ENCODE peak calls at places on chromosomes 13 and 19, in eight cellular contexts. One of them, this sample, is unnamed.

GRCh38 chr13:19959141-19959830 is 759 bp downstream of the ZMYM2 start:
- DNase-seq in upper lobe of right lung: peak
- DNase-seq in right lobe of liver: peak
- DNase-seq in transverse colon: peak
- DNase-seq in cardiac muscle cell: peak
- DNase-seq in neural progenitor cell: peak
- DNase-seq in IMR-90: peak
- DNase-seq in tibial artery: peak
- DNase-seq in this sample: peak

GRCh38 chr13:27956576-27957300 is 12.4 kb downstream of the CDX2 start:
- DNase-seq in upper lobe of right lung: no peak
- DNase-seq in right lobe of liver: no peak
- DNase-seq in transverse colon: no peak
- DNase-seq in cardiac muscle cell: no peak
- DNase-seq in neural progenitor cell: no peak
- DNase-seq in IMR-90: no peak
- DNase-seq in tibial artery: no peak
- DNase-seq in this sample: no peak

GRCh38 chr13:106143930-106144709 is 391.3 kb downstream of the EFNB2 start:
- DNase-seq in upper lobe of right lung: no peak
- DNase-seq in right lobe of liver: no peak
- DNase-seq in transverse colon: no peak
- DNase-seq in cardiac muscle cell: no peak
- DNase-seq in neural progenitor cell: no peak
- DNase-seq in IMR-90: no peak
- DNase-seq in tibial artery: no peak
- DNase-seq in this sample: no peak

GRCh38 chr19:35783469-35784400 is 8.4 kb downstream of the ARHGAP33 start:
- DNase-seq in upper lobe of right lung: no peak
- DNase-seq in right lobe of liver: no peak
- DNase-seq in transverse colon: no peak
- DNase-seq in cardiac muscle cell: no peak
- DNase-seq in neural progenitor cell: no peak
- DNase-seq in IMR-90: no peak
- DNase-seq in tibial artery: no peak
- DNase-seq in this sample: no peak

GRCh38 chr13:42883771-42884170 is 102.4 kb downstream of the FAM216B start:
- DNase-seq in upper lobe of right lung: no peak
- DNase-seq in right lobe of liver: no peak
- DNase-seq in transverse colon: peak
- DNase-seq in cardiac muscle cell: peak
- DNase-seq in neural progenitor cell: peak
- DNase-seq in IMR-90: peak
- DNase-seq in tibial artery: no peak
- DNase-seq in this sample: no peak

GRCh38 chr13:43014162-43014561 is 9.2 kb upstream of the DNAJC15 start:
- DNase-seq in upper lobe of right lung: no peak
- DNase-seq in right lobe of liver: no peak
- DNase-seq in transverse colon: no peak
- DNase-seq in cardiac muscle cell: no peak
- DNase-seq in neural progenitor cell: no peak
- DNase-seq in IMR-90: no peak
- DNase-seq in tibial artery: no peak
- DNase-seq in this sample: no peak

GRCh38 chr13:50893211-50893852 is 16.3 kb upstream of the RNASEH2B start:
- DNase-seq in upper lobe of right lung: no peak
- DNase-seq in right lobe of liver: no peak
- DNase-seq in transverse colon: no peak
- DNase-seq in cardiac muscle cell: peak
- DNase-seq in neural progenitor cell: no peak
- DNase-seq in IMR-90: peak
- DNase-seq in tibial artery: no peak
- DNase-seq in this sample: no peak

GRCh38 chr13:99282264-99283231 is 24.4 kb upstream of the GPR18 start:
- DNase-seq in upper lobe of right lung: no peak
- DNase-seq in right lobe of liver: no peak
- DNase-seq in transverse colon: no peak
- DNase-seq in cardiac muscle cell: no peak
- DNase-seq in neural progenitor cell: no peak
- DNase-seq in IMR-90: no peak
- DNase-seq in tibial artery: no peak
- DNase-seq in this sample: no peak

GRCh38 chr13:32594339-32594738 is 8.1 kb downstream of the PDS5B start:
- DNase-seq in upper lobe of right lung: no peak
- DNase-seq in right lobe of liver: no peak
- DNase-seq in transverse colon: no peak
- DNase-seq in cardiac muscle cell: peak
- DNase-seq in neural progenitor cell: no peak
- DNase-seq in IMR-90: peak
- DNase-seq in tibial artery: no peak
- DNase-seq in this sample: no peak

GRCh38 chr13:42967660-42968059 is 24.4 kb downstream of the EPSTI1 start:
- DNase-seq in upper lobe of right lung: no peak
- DNase-seq in right lobe of liver: no peak
- DNase-seq in transverse colon: peak
- DNase-seq in cardiac muscle cell: no peak
- DNase-seq in neural progenitor cell: no peak
- DNase-seq in IMR-90: no peak
- DNase-seq in tibial artery: no peak
- DNase-seq in this sample: no peak

GRCh38 chr13:49858183-49858856 is 65.8 kb upstream of the KPNA3 start:
- DNase-seq in upper lobe of right lung: no peak
- DNase-seq in right lobe of liver: no peak
- DNase-seq in transverse colon: peak
- DNase-seq in cardiac muscle cell: peak
- DNase-seq in neural progenitor cell: no peak
- DNase-seq in IMR-90: peak
- DNase-seq in tibial artery: no peak
- DNase-seq in this sample: no peak

GRCh38 chr13:66264976-66265375 is 965.2 kb downstream of the PCDH9 start:
- DNase-seq in upper lobe of right lung: no peak
- DNase-seq in right lobe of liver: no peak
- DNase-seq in transverse colon: no peak
- DNase-seq in cardiac muscle cell: no peak
- DNase-seq in neural progenitor cell: peak
- DNase-seq in IMR-90: peak
- DNase-seq in tibial artery: no peak
- DNase-seq in this sample: no peak

GRCh38 chr13:42114912-42115311 is 66.5 kb downstream of the DGKH start:
- DNase-seq in upper lobe of right lung: no peak
- DNase-seq in right lobe of liver: no peak
- DNase-seq in transverse colon: no peak
- DNase-seq in cardiac muscle cell: no peak
- DNase-seq in neural progenitor cell: no peak
- DNase-seq in IMR-90: no peak
- DNase-seq in tibial artery: no peak
- DNase-seq in this sample: no peak

GRCh38 chr13:49995535-49996165 is 1.2 kb upstream of the TRIM13 start:
- DNase-seq in upper lobe of right lung: no peak
- DNase-seq in right lobe of liver: no peak
- DNase-seq in transverse colon: no peak
- DNase-seq in cardiac muscle cell: peak
- DNase-seq in neural progenitor cell: no peak
- DNase-seq in IMR-90: no peak
- DNase-seq in tibial artery: no peak
- DNase-seq in this sample: no peak

DNA sequence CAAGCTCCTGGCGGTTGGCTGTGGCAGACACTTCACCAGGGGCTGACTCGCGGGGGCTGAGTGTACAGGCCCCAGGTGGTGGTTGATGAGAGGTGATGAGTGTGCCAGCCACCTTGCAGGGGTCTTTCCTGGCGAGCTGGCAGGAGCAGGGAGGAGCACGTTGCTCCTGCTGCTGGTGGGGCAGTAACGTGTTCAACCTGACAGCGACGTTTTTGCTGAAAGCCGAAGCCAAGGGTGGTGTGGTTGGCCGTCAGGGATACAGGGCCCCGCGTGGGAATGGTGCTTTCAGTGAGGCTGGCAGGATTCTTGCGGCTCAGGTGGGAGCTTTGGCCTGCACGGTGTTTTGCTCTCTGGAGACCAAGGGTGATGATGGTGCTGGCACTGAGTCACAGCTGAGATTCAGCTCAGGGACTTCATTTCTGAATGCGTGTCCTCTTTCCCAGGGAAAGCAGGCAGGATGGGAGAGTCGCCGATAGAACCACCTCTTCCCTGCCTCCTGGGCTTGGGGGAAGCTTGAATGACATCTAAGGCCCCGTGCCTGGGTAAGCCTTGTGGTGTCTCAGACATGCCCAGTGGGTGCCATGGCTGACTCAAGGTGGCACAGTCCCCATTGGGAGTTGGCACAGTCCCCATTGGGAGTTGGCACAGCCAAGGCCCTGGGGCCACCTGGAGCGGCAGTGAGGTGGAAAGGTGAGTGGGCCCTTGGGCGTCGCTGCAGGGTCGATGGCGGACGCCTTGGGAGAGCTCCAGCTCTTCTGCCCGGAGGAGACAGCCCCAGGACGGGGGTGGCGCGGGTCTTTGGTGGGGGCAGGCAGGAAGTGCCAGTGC is 8.8 kb downstream of the DAZAP1 start:
- DNase-seq in upper lobe of right lung: no peak
- DNase-seq in right lobe of liver: peak
- DNase-seq in transverse colon: no peak
- DNase-seq in cardiac muscle cell: no peak
- DNase-seq in neural progenitor cell: no peak
- DNase-seq in IMR-90: peak
- DNase-seq in tibial artery: no peak
- DNase-seq in this sample: no peak
- H3K27ac ChIP-seq in upper lobe of right lung: peak
- H3K27ac ChIP-seq in right lobe of liver: peak
- H3K27ac ChIP-seq in transverse colon: peak
- H3K27ac ChIP-seq in cardiac muscle cell: peak
- H3K27ac ChIP-seq in neural progenitor cell: no peak
- H3K27ac ChIP-seq in IMR-90: peak
- H3K27ac ChIP-seq in tibial artery: peak
- H3K27ac ChIP-seq in this sample: peak

DNA sequence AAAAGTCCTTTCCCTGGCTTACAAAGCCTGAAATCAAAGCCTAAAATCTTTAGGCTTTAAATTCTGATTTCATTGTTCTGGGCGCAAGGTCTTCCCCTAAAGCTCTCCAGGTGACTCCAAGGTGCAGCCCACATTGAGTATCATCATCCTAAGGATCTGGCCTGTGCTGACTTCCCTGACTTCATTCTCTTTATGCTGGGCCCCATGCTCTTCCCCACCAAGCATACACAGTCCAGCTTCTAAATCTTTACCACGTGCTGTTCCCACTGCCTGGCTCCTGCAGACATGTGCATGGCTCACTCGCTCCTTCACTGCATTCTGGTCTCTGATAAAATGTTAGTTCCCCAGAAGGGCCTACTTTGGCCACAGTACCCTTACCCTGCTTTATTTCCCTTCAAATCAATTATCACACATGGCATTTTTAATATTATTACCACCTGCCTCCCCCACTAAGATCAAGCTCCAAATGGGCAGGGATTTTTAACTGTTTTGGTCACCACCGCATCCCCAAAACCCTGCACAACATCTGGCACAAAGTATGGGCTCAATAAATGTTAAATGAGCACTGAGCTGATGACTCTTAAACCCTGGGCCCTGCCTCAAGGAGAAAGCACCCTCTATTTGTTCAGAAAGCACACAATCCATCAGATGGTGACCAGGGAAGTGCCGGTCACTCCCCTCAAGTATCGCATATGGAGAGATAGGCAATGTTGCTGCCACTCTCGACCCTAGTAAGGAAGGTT is 3.3 kb downstream of the FBL start:
- DNase-seq in upper lobe of right lung: no peak
- DNase-seq in right lobe of liver: no peak
- DNase-seq in transverse colon: no peak
- DNase-seq in cardiac muscle cell: no peak
- DNase-seq in neural progenitor cell: no peak
- DNase-seq in IMR-90: no peak
- DNase-seq in tibial artery: no peak
- DNase-seq in this sample: no peak
- TF ChIP-seq CTCF in upper lobe of right lung: no peak
- TF ChIP-seq CTCF in right lobe of liver: no peak
- TF ChIP-seq CTCF in transverse colon: no peak
- TF ChIP-seq CTCF in cardiac muscle cell: no peak
- TF ChIP-seq CTCF in neural progenitor cell: no peak
- TF ChIP-seq CTCF in IMR-90: no peak
- TF ChIP-seq CTCF in tibial artery: no peak
- TF ChIP-seq CTCF in this sample: no peak

DNA sequence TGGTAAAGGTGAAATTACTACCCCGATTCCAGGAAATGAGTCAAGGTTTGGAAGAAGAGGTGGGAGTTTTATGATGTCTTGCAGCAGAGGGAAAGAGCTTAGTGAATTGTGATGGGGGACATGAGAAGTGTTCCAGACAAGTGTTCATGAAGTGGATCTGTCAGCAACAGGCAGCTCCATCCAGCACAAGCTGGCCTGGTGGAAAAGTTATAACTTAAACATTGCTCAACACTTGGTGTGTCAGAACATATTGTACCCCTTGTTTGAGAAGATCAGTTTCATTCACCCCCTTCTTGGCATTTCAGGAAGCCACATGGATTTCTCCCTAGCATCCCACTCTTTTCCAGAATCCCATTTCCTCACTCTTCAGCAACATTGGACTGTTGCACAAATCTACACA is 222.0 kb downstream of the B3GLCT start:
- DNase-seq in upper lobe of right lung: no peak
- DNase-seq in right lobe of liver: no peak
- DNase-seq in transverse colon: no peak
- DNase-seq in cardiac muscle cell: no peak
- DNase-seq in neural progenitor cell: no peak
- DNase-seq in IMR-90: no peak
- DNase-seq in tibial artery: no peak
- DNase-seq in this sample: no peak
- H3K4me3 ChIP-seq in upper lobe of right lung: no peak
- H3K4me3 ChIP-seq in right lobe of liver: no peak
- H3K4me3 ChIP-seq in transverse colon: no peak
- H3K4me3 ChIP-seq in cardiac muscle cell: no peak
- H3K4me3 ChIP-seq in neural progenitor cell: no peak
- H3K4me3 ChIP-seq in IMR-90: no peak
- H3K4me3 ChIP-seq in tibial artery: no peak
- H3K4me3 ChIP-seq in this sample: no peak

GRCh38 chr13:53200498-53201453 is 172.2 kb downstream of the OLFM4 start:
- DNase-seq in upper lobe of right lung: peak
- DNase-seq in right lobe of liver: peak
- DNase-seq in transverse colon: peak
- DNase-seq in cardiac muscle cell: peak
- DNase-seq in neural progenitor cell: peak
- DNase-seq in IMR-90: peak
- DNase-seq in tibial artery: no peak
- DNase-seq in this sample: no peak

GRCh38 chr13:53201454-53202225 is 173.0 kb downstream of the OLFM4 start:
- DNase-seq in upper lobe of right lung: peak
- DNase-seq in right lobe of liver: peak
- DNase-seq in transverse colon: peak
- DNase-seq in cardiac muscle cell: peak
- DNase-seq in neural progenitor cell: peak
- DNase-seq in IMR-90: no peak
- DNase-seq in tibial artery: no peak
- DNase-seq in this sample: no peak

GRCh38 chr13:53198699-53199098 is 170.1 kb downstream of the OLFM4 start:
- DNase-seq in upper lobe of right lung: no peak
- DNase-seq in right lobe of liver: no peak
- DNase-seq in transverse colon: no peak
- DNase-seq in cardiac muscle cell: no peak
- DNase-seq in neural progenitor cell: no peak
- DNase-seq in IMR-90: no peak
- DNase-seq in tibial artery: no peak
- DNase-seq in this sample: no peak

GRCh38 chr13:53198017-53198416 is 169.4 kb downstream of the OLFM4 start:
- DNase-seq in upper lobe of right lung: no peak
- DNase-seq in right lobe of liver: no peak
- DNase-seq in transverse colon: no peak
- DNase-seq in cardiac muscle cell: no peak
- DNase-seq in neural progenitor cell: peak
- DNase-seq in IMR-90: no peak
- DNase-seq in tibial artery: no peak
- DNase-seq in this sample: no peak

GRCh38 chr13:53200075-53200474 is 171.5 kb downstream of the OLFM4 start:
- DNase-seq in upper lobe of right lung: no peak
- DNase-seq in right lobe of liver: peak
- DNase-seq in transverse colon: no peak
- DNase-seq in cardiac muscle cell: no peak
- DNase-seq in neural progenitor cell: no peak
- DNase-seq in IMR-90: no peak
- DNase-seq in tibial artery: no peak
- DNase-seq in this sample: no peak
- H3K27ac ChIP-seq in upper lobe of right lung: no peak
- H3K27ac ChIP-seq in right lobe of liver: no peak
- H3K27ac ChIP-seq in transverse colon: no peak
- H3K27ac ChIP-seq in cardiac muscle cell: no peak
- H3K27ac ChIP-seq in neural progenitor cell: no peak
- H3K27ac ChIP-seq in IMR-90: no peak
- H3K27ac ChIP-seq in tibial artery: no peak
- H3K27ac ChIP-seq in this sample: no peak

This sample was measured in coronary artery.